ENCODE peak calls at places on chromosomes 16 and 17, in nine cellular contexts. One of them, this sample, is unnamed.

GRCh38 chr16:57265850-57266530 is 18.5 kb downstream of the PLLP start:
- DNase-seq in M059J: peak; percentile 59
- DNase-seq in retina: peak; percentile 39
- DNase-seq in amniotic epithelial cell: peak; percentile 79
- DNase-seq in activated CD4-positive, alpha-beta memory T cell treated with anti-CD3 and anti-CD28 coated beads, Interleukin-2, amount 10 ng/mL, durations not matched to agents 7 days and 5 days: no peak
- DNase-seq in A172: peak; percentile 54
- DNase-seq in stromal cell of bone marrow: no peak
- DNase-seq in body of pancreas: peak; percentile 90
- DNase-seq in activated gamma-delta T cell: no peak
- DNase-seq in this sample: peak; percentile 93

GRCh38 chr17:81510798-81511549 is 1.6 kb downstream of the ACTG1 start:
- DNase-seq in body of pancreas: no peak
- DNase-seq in A172: no peak
- DNase-seq in amniotic epithelial cell: peak; percentile 19
- DNase-seq in stromal cell of bone marrow: no peak
- DNase-seq in activated CD4-positive, alpha-beta memory T cell treated with anti-CD3 and anti-CD28 coated beads, Interleukin-2, amount 10 ng/mL, durations not matched to agents 7 days and 5 days: peak; percentile 66
- DNase-seq in activated gamma-delta T cell: no peak
- DNase-seq in retina: peak; percentile 63
- DNase-seq in M059J: peak; percentile 36
- DNase-seq in this sample: no peak

GRCh38 chr17:34852141-34852540 is 109.1 kb downstream of the CCT6B start:
- DNase-seq in A172: no peak
- DNase-seq in stromal cell of bone marrow: no peak
- DNase-seq in amniotic epithelial cell: no peak
- DNase-seq in activated gamma-delta T cell: no peak
- DNase-seq in retina: no peak
- DNase-seq in activated CD4-positive, alpha-beta memory T cell treated with anti-CD3 and anti-CD28 coated beads, Interleukin-2, amount 10 ng/mL, durations not matched to agents 7 days and 5 days: no peak
- DNase-seq in body of pancreas: no peak
- DNase-seq in M059J: peak; percentile 32
- DNase-seq in this sample: no peak

GRCh38 chr16:84715854-84716253 is 16.1 kb downstream of the USP10 start:
- DNase-seq in activated gamma-delta T cell: no peak
- DNase-seq in stromal cell of bone marrow: no peak
- DNase-seq in body of pancreas: no peak
- DNase-seq in activated CD4-positive, alpha-beta memory T cell treated with anti-CD3 and anti-CD28 coated beads, Interleukin-2, amount 10 ng/mL, durations not matched to agents 7 days and 5 days: no peak
- DNase-seq in retina: no peak
- DNase-seq in amniotic epithelial cell: no peak
- DNase-seq in A172: no peak
- DNase-seq in M059J: no peak
- DNase-seq in this sample: no peak

GRCh38 chr17:74833501-74834361 is 26.0 kb downstream of the GRIN2C start:
- DNase-seq in M059J: peak; percentile 70
- DNase-seq in stromal cell of bone marrow: no peak
- DNase-seq in body of pancreas: no peak
- DNase-seq in A172: peak; percentile 70
- DNase-seq in activated CD4-positive, alpha-beta memory T cell treated with anti-CD3 and anti-CD28 coated beads, Interleukin-2, amount 10 ng/mL, durations not matched to agents 7 days and 5 days: no peak
- DNase-seq in activated gamma-delta T cell: no peak
- DNase-seq in amniotic epithelial cell: peak; percentile 22
- DNase-seq in retina: peak; percentile 94
- DNase-seq in this sample: no peak

GRCh38 chr16:22751685-22752084 is 62.3 kb upstream of the HS3ST2 start:
- DNase-seq in body of pancreas: no peak
- DNase-seq in retina: no peak
- DNase-seq in A172: no peak
- DNase-seq in stromal cell of bone marrow: no peak
- DNase-seq in amniotic epithelial cell: no peak
- DNase-seq in activated CD4-positive, alpha-beta memory T cell treated with anti-CD3 and anti-CD28 coated beads, Interleukin-2, amount 10 ng/mL, durations not matched to agents 7 days and 5 days: no peak
- DNase-seq in M059J: no peak
- DNase-seq in activated gamma-delta T cell: no peak
- DNase-seq in this sample: no peak

GRCh38 chr17:27241346-27241946 is 52.5 kb upstream of the WSB1 start:
- DNase-seq in stromal cell of bone marrow: no peak
- DNase-seq in amniotic epithelial cell: no peak
- DNase-seq in M059J: peak; percentile 55
- DNase-seq in retina: no peak
- DNase-seq in activated gamma-delta T cell: no peak
- DNase-seq in A172: peak; percentile 65
- DNase-seq in activated CD4-positive, alpha-beta memory T cell treated with anti-CD3 and anti-CD28 coated beads, Interleukin-2, amount 10 ng/mL, durations not matched to agents 7 days and 5 days: no peak
- DNase-seq in body of pancreas: no peak
- DNase-seq in this sample: no peak

GRCh38 chr17:37429442-37429841 is 22.8 kb downstream of the TADA2A start:
- DNase-seq in stromal cell of bone marrow: no peak
- DNase-seq in body of pancreas: no peak
- DNase-seq in retina: no peak
- DNase-seq in amniotic epithelial cell: no peak
- DNase-seq in activated gamma-delta T cell: no peak
- DNase-seq in M059J: no peak
- DNase-seq in activated CD4-positive, alpha-beta memory T cell treated with anti-CD3 and anti-CD28 coated beads, Interleukin-2, amount 10 ng/mL, durations not matched to agents 7 days and 5 days: no peak
- DNase-seq in A172: no peak
- DNase-seq in this sample: no peak

GRCh38 chr16:1523581-1524245 is 9.8 kb upstream of the TMEM204 start:
- DNase-seq in A172: no peak
- DNase-seq in amniotic epithelial cell: no peak
- DNase-seq in activated CD4-positive, alpha-beta memory T cell treated with anti-CD3 and anti-CD28 coated beads, Interleukin-2, amount 10 ng/mL, durations not matched to agents 7 days and 5 days: no peak
- DNase-seq in retina: no peak
- DNase-seq in stromal cell of bone marrow: no peak
- DNase-seq in body of pancreas: no peak
- DNase-seq in M059J: no peak
- DNase-seq in activated gamma-delta T cell: no peak
- DNase-seq in this sample: no peak

GRCh38 chr16:66954097-66954659 is 6.9 kb upstream of the CES3 start:
- DNase-seq in activated CD4-positive, alpha-beta memory T cell treated with anti-CD3 and anti-CD28 coated beads, Interleukin-2, amount 10 ng/mL, durations not matched to agents 7 days and 5 days: peak; percentile 86
- DNase-seq in M059J: peak; percentile 76
- DNase-seq in body of pancreas: peak; percentile 81
- DNase-seq in retina: peak; percentile 76
- DNase-seq in stromal cell of bone marrow: peak; percentile 59
- DNase-seq in amniotic epithelial cell: peak; percentile 73
- DNase-seq in activated gamma-delta T cell: no peak
- DNase-seq in A172: peak; percentile 77
- DNase-seq in this sample: no peak

GRCh38 chr17:28712037-28712704 is 483 bp upstream of the PROCA1 start:
- DNase-seq in body of pancreas: no peak
- DNase-seq in activated gamma-delta T cell: no peak
- DNase-seq in amniotic epithelial cell: no peak
- DNase-seq in retina: peak; percentile 69
- DNase-seq in M059J: no peak
- DNase-seq in stromal cell of bone marrow: no peak
- DNase-seq in A172: no peak
- DNase-seq in activated CD4-positive, alpha-beta memory T cell treated with anti-CD3 and anti-CD28 coated beads, Interleukin-2, amount 10 ng/mL, durations not matched to agents 7 days and 5 days: peak; percentile 69
- DNase-seq in this sample: peak; percentile 55

GRCh38 chr17:46063239-46063638 is 64.2 kb downstream of the STH start:
- DNase-seq in activated gamma-delta T cell: no peak
- DNase-seq in A172: peak; percentile 86
- DNase-seq in activated CD4-positive, alpha-beta memory T cell treated with anti-CD3 and anti-CD28 coated beads, Interleukin-2, amount 10 ng/mL, durations not matched to agents 7 days and 5 days: no peak
- DNase-seq in stromal cell of bone marrow: no peak
- DNase-seq in amniotic epithelial cell: peak; percentile 86
- DNase-seq in retina: no peak
- DNase-seq in M059J: peak; percentile 75
- DNase-seq in body of pancreas: no peak
- DNase-seq in this sample: no peak

GRCh38 chr16:29899516-29900101 is at the start of gene SEZ6L2:
- DNase-seq in M059J: peak; percentile 95
- DNase-seq in retina: peak; percentile 93
- DNase-seq in stromal cell of bone marrow: peak; percentile 50
- DNase-seq in A172: peak; percentile 94
- DNase-seq in activated gamma-delta T cell: no peak
- DNase-seq in amniotic epithelial cell: peak; percentile 96
- DNase-seq in activated CD4-positive, alpha-beta memory T cell treated with anti-CD3 and anti-CD28 coated beads, Interleukin-2, amount 10 ng/mL, durations not matched to agents 7 days and 5 days: peak; percentile 78
- DNase-seq in body of pancreas: peak; percentile 89
- DNase-seq in this sample: peak; percentile 73

GRCh38 chr17:4810696-4811289 is 3.8 kb downstream of the PLD2 start:
- DNase-seq in M059J: no peak
- DNase-seq in body of pancreas: no peak
- DNase-seq in retina: no peak
- DNase-seq in A172: no peak
- DNase-seq in activated gamma-delta T cell: no peak
- DNase-seq in stromal cell of bone marrow: no peak
- DNase-seq in amniotic epithelial cell: no peak
- DNase-seq in activated CD4-positive, alpha-beta memory T cell treated with anti-CD3 and anti-CD28 coated beads, Interleukin-2, amount 10 ng/mL, durations not matched to agents 7 days and 5 days: no peak
- DNase-seq in this sample: no peak

GRCh38 chr17:58574025-58574424 is 59.6 kb upstream of the MTMR4 start:
- DNase-seq in activated gamma-delta T cell: no peak
- DNase-seq in retina: no peak
- DNase-seq in activated CD4-positive, alpha-beta memory T cell treated with anti-CD3 and anti-CD28 coated beads, Interleukin-2, amount 10 ng/mL, durations not matched to agents 7 days and 5 days: no peak
- DNase-seq in A172: no peak
- DNase-seq in body of pancreas: no peak
- DNase-seq in amniotic epithelial cell: no peak
- DNase-seq in stromal cell of bone marrow: no peak
- DNase-seq in M059J: no peak
- DNase-seq in this sample: no peak

GRCh38 chr16:1712791-1713261 is 6.8 kb downstream of the MAPK8IP3 start:
- DNase-seq in amniotic epithelial cell: peak; percentile 24
- DNase-seq in M059J: no peak
- DNase-seq in stromal cell of bone marrow: no peak
- DNase-seq in activated CD4-positive, alpha-beta memory T cell treated with anti-CD3 and anti-CD28 coated beads, Interleukin-2, amount 10 ng/mL, durations not matched to agents 7 days and 5 days: no peak
- DNase-seq in A172: no peak
- DNase-seq in body of pancreas: no peak
- DNase-seq in activated gamma-delta T cell: no peak
- DNase-seq in retina: no peak
- DNase-seq in this sample: no peak

GRCh38 chr17:37089998-37090397 is 141.2 kb downstream of the AATF start:
- DNase-seq in body of pancreas: no peak
- DNase-seq in stromal cell of bone marrow: no peak
- DNase-seq in A172: no peak
- DNase-seq in retina: no peak
- DNase-seq in activated CD4-positive, alpha-beta memory T cell treated with anti-CD3 and anti-CD28 coated beads, Interleukin-2, amount 10 ng/mL, durations not matched to agents 7 days and 5 days: peak; percentile 82
- DNase-seq in amniotic epithelial cell: no peak
- DNase-seq in activated gamma-delta T cell: no peak
- DNase-seq in M059J: no peak
- DNase-seq in this sample: peak; percentile 31

GRCh38 chr17:44693609-44694008 is 4.0 kb upstream of the CCDC43 start:
- DNase-seq in body of pancreas: no peak
- DNase-seq in stromal cell of bone marrow: no peak
- DNase-seq in M059J: no peak
- DNase-seq in activated gamma-delta T cell: no peak
- DNase-seq in amniotic epithelial cell: no peak
- DNase-seq in retina: no peak
- DNase-seq in A172: no peak
- DNase-seq in activated CD4-positive, alpha-beta memory T cell treated with anti-CD3 and anti-CD28 coated beads, Interleukin-2, amount 10 ng/mL, durations not matched to agents 7 days and 5 days: no peak
- DNase-seq in this sample: no peak

GRCh38 chr16:19583665-19584300 is 28.3 kb downstream of the VPS35L start:
- DNase-seq in A172: peak; percentile 46
- DNase-seq in body of pancreas: peak; percentile 50
- DNase-seq in amniotic epithelial cell: peak; percentile 53
- DNase-seq in retina: peak; percentile 54
- DNase-seq in stromal cell of bone marrow: no peak
- DNase-seq in activated gamma-delta T cell: no peak
- DNase-seq in activated CD4-positive, alpha-beta memory T cell treated with anti-CD3 and anti-CD28 coated beads, Interleukin-2, amount 10 ng/mL, durations not matched to agents 7 days and 5 days: peak; percentile 25
- DNase-seq in M059J: peak; percentile 47
- DNase-seq in this sample: peak; percentile 25

This sample was measured in upper lobe of left lung.